ENCODE peak calls at places on chromosome X, in nine cellular contexts. O is fibroblast of lung, P is suprapubic skin, K is foreskin fibroblast, R is H1, H is cardiac fibroblast, A is lower leg skin, G is Panc1, Y is AG04450. C is an unnamed sample.

GRCh38 chrX:3184176-3184930 is 143.1 kb downstream of the ARSF start:
- DNase-seq in R (no peak), K (peak; percentile 83), A (peak; percentile 30), P (no peak), G (no peak), H (peak; percentile 72), O (peak; percentile 92), Y (peak; percentile 88), C (peak; percentile 49)

GRCh38 chrX:3638280-3638873 is 75.1 kb downstream of the PRKX start:
- DNase-seq in P (no peak), A (no peak), Y (no peak), R (peak; percentile 48), O (peak; percentile 49), K (peak; percentile 61), H (peak; percentile 46), G (no peak), C (no peak)

GRCh38 chrX:148500428-148501120 is at the start of gene AFF2:
- DNase-seq in H (peak; percentile 21), G (no peak), Y (no peak), P (no peak), K (peak; percentile 31), R (peak; percentile 58), O (peak; percentile 16), A (no peak), C (no peak)

GRCh38 chrX:153726286-153727107 is 1.8 kb downstream of the ABCD1 start:
- DNase-seq in O (peak; percentile 53), P (no peak), Y (no peak), A (peak; percentile 56), G (no peak), H (peak; percentile 47), R (peak; percentile 72), K (peak; percentile 73), C (no peak)

GRCh38 chrX:26138043-26138442 is at the start of gene MAGEB18:
- DNase-seq in R (no peak), H (no peak), P (no peak), G (no peak), A (no peak), K (no peak), Y (no peak), O (no peak), C (no peak)

GRCh38 chrX:9940397-9940796 is 26.8 kb upstream of the CLDN34 start:
- DNase-seq in G (no peak), H (peak; percentile 33), R (no peak), P (no peak), Y (peak; percentile 20), O (peak; percentile 60), K (peak; percentile 14), A (no peak), C (peak; percentile 39)

GRCh38 chrX:153762636-153763173 is 1.3 kb upstream of the PLXNB3 start:
- DNase-seq in O (no peak), H (no peak), R (no peak), Y (no peak), G (no peak), P (no peak), K (no peak), A (no peak), C (no peak)

GRCh38 chrX:74133156-74133796 is 170.7 kb upstream of the ZCCHC13 start:
- DNase-seq in G (peak; percentile 27), R (no peak), P (no peak), H (peak; percentile 80), A (no peak), Y (peak; percentile 18), O (peak; percentile 79), K (peak; percentile 70), C (peak; percentile 25)

GRCh38 chrX:38225093-38225492 is 4.4 kb upstream of the SRPX start:
- DNase-seq in K (peak; percentile 55), G (no peak), H (no peak), O (no peak), P (no peak), A (no peak), Y (no peak), R (no peak), C (no peak)

GRCh38 chrX:154123241-154124219 is 20.5 kb upstream of the OPN1LW start:
- DNase-seq in O (no peak), Y (no peak), H (peak; percentile 4), R (no peak), G (no peak), A (no peak), P (no peak), K (no peak), C (no peak)

GRCh38 chrX:109448539-109448938 is 33.3 kb downstream of the GUCY2F start:
- DNase-seq in R (no peak), Y (no peak), A (no peak), O (no peak), H (peak; percentile 0), K (peak; percentile 5), P (no peak), G (no peak), C (no peak)

GRCh38 chrX:17412692-17413091 is 37.7 kb downstream of the NHS start:
- DNase-seq in P (no peak), O (peak; percentile 80), H (peak; percentile 20), R (no peak), G (peak; percentile 2), Y (peak; percentile 27), A (no peak), K (peak; percentile 84), C (peak; percentile 38)

GRCh38 chrX:101078716-101079115 is at the start of gene TMEM35A:
- DNase-seq in K (peak; percentile 78), Y (peak; percentile 7), G (no peak), H (peak; percentile 24), R (peak; percentile 49), A (no peak), O (peak; percentile 60), P (no peak), C (no peak)

GRCh38 chrX:132876509-132876837 is 82.0 kb downstream of the HS6ST2 start:
- DNase-seq in R (peak; percentile 45), P (no peak), A (no peak), H (no peak), G (no peak), O (no peak), Y (no peak), K (no peak), C (no peak)

GRCh38 chrX:154840856-154841255 is 6.4 kb upstream of the SMIM9 start:
- DNase-seq in H (peak; percentile 77), Y (peak; percentile 18), O (peak; percentile 75), A (no peak), G (peak; percentile 48), R (no peak), K (peak; percentile 62), P (no peak), C (peak; percentile 16)

GRCh38 chrX:119573222-119573621 is 1.1 kb upstream of the UBE2A start:
- DNase-seq in O (no peak), A (no peak), K (no peak), G (no peak), R (no peak), P (no peak), Y (no peak), H (no peak), C (no peak)
- H3K4me3 ChIP-seq in O (peak overlapping the region; percentile 72), A (no peak overlapping the region), K (peak overlapping the region; percentile 74), G (peak overlapping the region; percentile 78), R (peak overlapping the region; percentile 55), P (peak overlapping the region; percentile 74), Y (peak overlapping the region; percentile 65), H (peak overlapping the region; percentile 72), C (peak overlapping the region; percentile 65)

GRCh38 chrX:41332988-41333743 is 796 bp upstream of the DDX3X start:
- DNase-seq in O (peak; percentile 88), Y (no peak), G (no peak), P (peak; percentile 91), A (peak; percentile 71), K (peak; percentile 88), R (peak; percentile 90), H (peak; percentile 86), C (peak; percentile 51)

GRCh38 chrX:41332408-41332987 is 1.5 kb upstream of the DDX3X start:
- DNase-seq in A (peak; percentile 28), R (no peak), Y (no peak), G (no peak), P (no peak), H (peak; percentile 40), O (peak; percentile 37), K (peak; percentile 47), C (no peak)

GRCh38 chrX:41333994-41334865 is at the start of gene DDX3X:
- DNase-seq in R (peak; percentile 79), O (peak; percentile 90), P (peak; percentile 87), G (no peak), Y (peak; percentile 70), A (peak; percentile 78), H (peak; percentile 91), K (peak; percentile 90), C (peak; percentile 60)

GRCh38 chrX:41333744-41333993 is 293 bp upstream of the DDX3X start:
- DNase-seq in H (peak; percentile 89), K (peak; percentile 86), P (no peak), R (no peak), G (peak; percentile 64), O (peak; percentile 92), A (no peak), Y (peak; percentile 66), C (peak; percentile 52)

DNA sequence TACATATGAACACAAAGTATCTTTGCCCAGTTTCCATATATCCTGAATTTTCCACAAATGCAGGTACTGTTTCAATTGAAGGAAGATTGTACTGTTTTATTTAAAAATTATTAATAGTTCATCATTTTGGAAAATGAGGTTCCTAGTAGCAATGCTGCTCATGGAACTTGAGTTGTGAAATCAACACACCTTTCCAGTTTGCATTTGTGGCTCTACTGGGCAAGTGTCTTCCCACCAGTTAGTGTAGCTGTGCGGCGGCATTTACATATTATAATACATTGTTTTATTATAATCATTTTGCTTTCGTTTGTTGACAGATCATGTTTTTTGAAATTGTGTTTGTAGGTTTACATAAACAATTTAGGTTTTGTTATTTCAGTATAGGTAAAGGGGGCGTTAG is 2.0 kb upstream of the DDX3X start:
- DNase-seq in Y (no peak), P (no peak), G (no peak), H (no peak), A (no peak), R (no peak), O (no peak), K (no peak), C (no peak)
- H3K4me3 ChIP-seq in Y (no peak overlapping the region), P (peak overlapping the region; percentile 74), G (peak overlapping the region; percentile 60), H (no peak overlapping the region), A (no peak overlapping the region), R (peak overlapping the region; percentile 66), O (peak overlapping the region; percentile 89), K (peak overlapping the region; percentile 93), C (no peak overlapping the region)

DNA sequence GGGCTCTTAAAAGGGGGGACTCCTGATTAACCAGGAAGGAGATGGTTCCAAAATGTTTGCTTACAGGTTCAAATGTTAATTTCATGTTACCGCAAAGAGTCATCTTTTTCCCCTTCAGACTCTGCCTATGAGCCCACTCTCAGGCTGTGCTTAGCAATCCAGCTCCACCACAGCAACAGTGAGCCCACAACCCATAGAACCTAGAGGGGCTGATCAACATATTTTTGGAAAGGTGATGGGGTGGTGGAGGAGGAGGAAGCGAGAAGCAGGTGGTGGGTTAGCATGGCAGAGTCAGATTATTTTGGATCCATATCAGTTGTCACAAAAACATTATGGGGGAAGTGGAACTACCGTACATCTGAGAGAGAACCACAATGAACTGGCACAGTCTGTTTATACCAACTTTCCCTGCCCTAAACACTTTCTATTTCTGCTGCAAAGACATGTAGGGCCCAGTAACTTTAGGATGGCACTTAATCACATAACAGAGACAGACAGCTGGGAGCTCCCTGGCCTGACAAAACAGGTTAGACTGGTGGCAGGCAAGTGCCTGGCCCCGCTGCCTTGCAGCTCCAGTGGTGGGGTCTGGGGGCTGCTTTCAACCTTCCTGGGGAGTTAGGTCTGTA is 4.4 kb downstream of the SLC9A7 start:
- DNase-seq in P (no peak), K (no peak), A (no peak), Y (no peak), H (no peak), G (no peak), O (no peak), R (no peak), C (no peak)
- H3K4me3 ChIP-seq in P (no peak overlapping the region), K (no peak overlapping the region), A (no peak overlapping the region), Y (no peak overlapping the region), H (no peak overlapping the region), G (no peak overlapping the region), O (no peak overlapping the region), R (no peak overlapping the region), C (no peak overlapping the region)

GRCh38 chrX:140318306-140318705 is 186.6 kb downstream of the SOX3 start:
- DNase-seq in P (no peak), O (no peak), A (no peak), K (no peak), H (no peak), G (no peak), R (no peak), Y (no peak), C (no peak)
- H3K4me3 ChIP-seq in P (no peak overlapping the region), O (no peak overlapping the region), A (no peak overlapping the region), K (no peak overlapping the region), H (no peak overlapping the region), G (no peak overlapping the region), R (no peak overlapping the region), Y (no peak overlapping the region), C (no peak overlapping the region)